ENCODE peak calls at places on chromosomes 12 and 14, in five cellular contexts. L is stimulated activated CD8-positive, alpha-beta memory T cell treated with anti-CD3 and anti-CD28 coated beads, Interleukin-7, amount 100 ng/mL, for 1 hour; F is mucosa of descending colon; E is HCEC 1CT; A is SJSA1. Y is an unnamed sample.
A peak's percentile ranks its signal among the peaks of the same experiment; 100 is the strongest.

GRCh38 chr14:103706551-103707328 is 8.5 kb downstream of the XRCC3 start:
- DNase-seq in L (no peak), F (peak; percentile 50), E (no peak), A (no peak), Y (no peak)

GRCh38 chr12:121388421-121388981 is 11.4 kb upstream of the RNF34 start:
- DNase-seq in L (no peak), F (no peak), E (peak; percentile 76), A (peak; percentile 57), Y (peak; percentile 38)

GRCh38 chr12:30926243-30927209 is at the start of gene TSPAN11:
- DNase-seq in L (no peak), F (no peak), E (no peak), A (peak; percentile 52), Y (no peak)

GRCh38 chr14:49946320-49947141 is 53.6 kb downstream of the ARF6 start:
- DNase-seq in L (no peak), F (no peak), E (peak; percentile 78), A (peak; percentile 52), Y (peak; percentile 67)

GRCh38 chr12:58540480-58541299 is 379.6 kb downstream of the LRIG3 start:
- DNase-seq in L (no peak), F (peak; percentile 53), E (peak; percentile 86), A (peak; percentile 85), Y (peak; percentile 77)

GRCh38 chr14:102424923-102425322 is 62.2 kb downstream of the TECPR2 start:
- DNase-seq in L (no peak), F (no peak), E (no peak), A (no peak), Y (no peak)

GRCh38 chr14:44767646-44768173 is 194.0 kb downstream of the KLHL28 start:
- DNase-seq in L (no peak), F (no peak), E (no peak), A (no peak), Y (no peak)

GRCh38 chr12:27610380-27610779 is 85.9 kb upstream of the REP15 start:
- DNase-seq in L (no peak), F (no peak), E (peak; percentile 57), A (no peak), Y (no peak)

GRCh38 chr12:102061096-102061555 is 665 bp downstream of the WASHC3 start:
- DNase-seq in L (no peak), F (no peak), E (peak; percentile 0), A (no peak), Y (no peak)

GRCh38 chr12:56261503-56262230 is 3.5 kb upstream of the ANKRD52 start:
- DNase-seq in L (no peak), F (no peak), E (peak; percentile 89), A (peak; percentile 82), Y (peak; percentile 48)

GRCh38 chr12:113090740-113091139 is 34.2 kb downstream of the DTX1 start:
- DNase-seq in L (no peak), F (no peak), E (no peak), A (no peak), Y (no peak)

GRCh38 chr14:74566174-74567125 is 45.6 kb downstream of the LTBP2 start:
- DNase-seq in L (no peak), F (no peak), E (no peak), A (no peak), Y (no peak)